ENCODE peak calls at places on chromosome 17, in eight cellular contexts. One of them, this sample, is unnamed.

GRCh38 chr17:78808106-78808635 is 26.1 kb upstream of the CYTH1 start:
- DNase-seq in GM04504: no peak
- DNase-seq in germinal center: no peak
- DNase-seq in cardiac fibroblast: peak
- DNase-seq in epithelial cell of prostate: no peak
- DNase-seq in mucosa of gallbladder: no peak
- DNase-seq in left cardiac atrium: no peak
- DNase-seq in AML-193: no peak
- DNase-seq in this sample: no peak

GRCh38 chr17:79935197-79935844 is 96.1 kb upstream of the CBX4 start:
- DNase-seq in epithelial cell of prostate: no peak
- DNase-seq in GM04504: no peak
- DNase-seq in mucosa of gallbladder: no peak
- DNase-seq in germinal center: no peak
- DNase-seq in left cardiac atrium: no peak
- DNase-seq in AML-193: no peak
- DNase-seq in cardiac fibroblast: no peak
- DNase-seq in this sample: no peak

GRCh38 chr17:34434065-34434464 is 71.0 kb upstream of the CCL1 start:
- DNase-seq in GM04504: no peak
- DNase-seq in mucosa of gallbladder: peak
- DNase-seq in AML-193: no peak
- DNase-seq in cardiac fibroblast: no peak
- DNase-seq in epithelial cell of prostate: peak
- DNase-seq in left cardiac atrium: no peak
- DNase-seq in germinal center: no peak
- DNase-seq in this sample: no peak

GRCh38 chr17:16977932-16978331 is 6.0 kb upstream of the TNFRSF13B start:
- DNase-seq in cardiac fibroblast: peak
- DNase-seq in AML-193: no peak
- DNase-seq in epithelial cell of prostate: no peak
- DNase-seq in left cardiac atrium: no peak
- DNase-seq in mucosa of gallbladder: no peak
- DNase-seq in GM04504: no peak
- DNase-seq in germinal center: no peak
- DNase-seq in this sample: no peak

GRCh38 chr17:80833952-80834895 is 157.4 kb upstream of the CHMP6 start:
- DNase-seq in epithelial cell of prostate: no peak
- DNase-seq in AML-193: no peak
- DNase-seq in germinal center: no peak
- DNase-seq in cardiac fibroblast: peak
- DNase-seq in GM04504: peak
- DNase-seq in mucosa of gallbladder: peak
- DNase-seq in left cardiac atrium: peak
- DNase-seq in this sample: no peak

GRCh38 chr17:80673152-80673920 is 128.7 kb downstream of the RPTOR start:
- DNase-seq in cardiac fibroblast: no peak
- DNase-seq in mucosa of gallbladder: no peak
- DNase-seq in GM04504: no peak
- DNase-seq in germinal center: no peak
- DNase-seq in epithelial cell of prostate: no peak
- DNase-seq in left cardiac atrium: no peak
- DNase-seq in AML-193: no peak
- DNase-seq in this sample: no peak

GRCh38 chr17:50128441-50129302 is 1.3 kb downstream of the SAMD14 start:
- DNase-seq in cardiac fibroblast: peak
- DNase-seq in left cardiac atrium: no peak
- DNase-seq in AML-193: no peak
- DNase-seq in germinal center: no peak
- DNase-seq in mucosa of gallbladder: no peak
- DNase-seq in epithelial cell of prostate: no peak
- DNase-seq in GM04504: no peak
- DNase-seq in this sample: no peak

GRCh38 chr17:55332296-55333041 is 67.7 kb downstream of the HLF start:
- DNase-seq in AML-193: no peak
- DNase-seq in germinal center: no peak
- DNase-seq in epithelial cell of prostate: no peak
- DNase-seq in GM04504: no peak
- DNase-seq in cardiac fibroblast: no peak
- DNase-seq in mucosa of gallbladder: no peak
- DNase-seq in left cardiac atrium: no peak
- DNase-seq in this sample: no peak

GRCh38 chr17:73595931-73596330 is 48.3 kb downstream of the SDK2 start:
- DNase-seq in epithelial cell of prostate: no peak
- DNase-seq in left cardiac atrium: no peak
- DNase-seq in GM04504: no peak
- DNase-seq in AML-193: no peak
- DNase-seq in germinal center: no peak
- DNase-seq in cardiac fibroblast: no peak
- DNase-seq in mucosa of gallbladder: no peak
- DNase-seq in this sample: no peak

GRCh38 chr17:13561606-13562270 is 40.0 kb downstream of the HS3ST3A1 start:
- DNase-seq in epithelial cell of prostate: no peak
- DNase-seq in AML-193: no peak
- DNase-seq in GM04504: no peak
- DNase-seq in cardiac fibroblast: no peak
- DNase-seq in left cardiac atrium: no peak
- DNase-seq in mucosa of gallbladder: peak
- DNase-seq in germinal center: no peak
- DNase-seq in this sample: no peak

GRCh38 chr17:57530508-57530907 is 214.6 kb downstream of the CCDC182 start:
- DNase-seq in epithelial cell of prostate: no peak
- DNase-seq in germinal center: no peak
- DNase-seq in cardiac fibroblast: no peak
- DNase-seq in GM04504: no peak
- DNase-seq in left cardiac atrium: no peak
- DNase-seq in AML-193: no peak
- DNase-seq in mucosa of gallbladder: no peak
- DNase-seq in this sample: no peak

GRCh38 chr17:42842286-42842685 is 2.1 kb upstream of the AOC2 start:
- DNase-seq in epithelial cell of prostate: no peak
- DNase-seq in cardiac fibroblast: no peak
- DNase-seq in germinal center: no peak
- DNase-seq in GM04504: no peak
- DNase-seq in mucosa of gallbladder: no peak
- DNase-seq in AML-193: no peak
- DNase-seq in left cardiac atrium: no peak
- DNase-seq in this sample: no peak

GRCh38 chr17:17710728-17711541 is 29.7 kb downstream of the RAI1 start:
- DNase-seq in epithelial cell of prostate: peak
- DNase-seq in GM04504: peak
- DNase-seq in germinal center: no peak
- DNase-seq in left cardiac atrium: peak
- DNase-seq in cardiac fibroblast: peak
- DNase-seq in AML-193: no peak
- DNase-seq in mucosa of gallbladder: peak
- DNase-seq in this sample: no peak

GRCh38 chr17:78020717-78021108 is 62.2 kb downstream of the TNRC6C start:
- DNase-seq in left cardiac atrium: no peak
- DNase-seq in GM04504: no peak
- DNase-seq in cardiac fibroblast: no peak
- DNase-seq in germinal center: no peak
- DNase-seq in AML-193: peak
- DNase-seq in epithelial cell of prostate: no peak
- DNase-seq in mucosa of gallbladder: no peak
- DNase-seq in this sample: no peak

GRCh38 chr17:80191192-80191591 is 21.4 kb downstream of the CARD14 start:
- DNase-seq in epithelial cell of prostate: no peak
- DNase-seq in germinal center: no peak
- DNase-seq in AML-193: no peak
- DNase-seq in GM04504: no peak
- DNase-seq in cardiac fibroblast: no peak
- DNase-seq in mucosa of gallbladder: no peak
- DNase-seq in left cardiac atrium: no peak
- DNase-seq in this sample: no peak

GRCh38 chr17:82080048-82080788 is 14.6 kb upstream of the DUS1L start:
- DNase-seq in mucosa of gallbladder: no peak
- DNase-seq in left cardiac atrium: no peak
- DNase-seq in germinal center: no peak
- DNase-seq in GM04504: no peak
- DNase-seq in cardiac fibroblast: no peak
- DNase-seq in AML-193: no peak
- DNase-seq in epithelial cell of prostate: no peak
- DNase-seq in this sample: no peak

GRCh38 chr17:80694992-80695912 is 150.6 kb downstream of the RPTOR start:
- DNase-seq in cardiac fibroblast: no peak
- DNase-seq in GM04504: no peak
- DNase-seq in AML-193: no peak
- DNase-seq in epithelial cell of prostate: no peak
- DNase-seq in germinal center: no peak
- DNase-seq in left cardiac atrium: no peak
- DNase-seq in mucosa of gallbladder: no peak
- DNase-seq in this sample: no peak

GRCh38 chr17:77686903-77687302 is 271.6 kb upstream of the TNRC6C start:
- DNase-seq in cardiac fibroblast: no peak
- DNase-seq in germinal center: no peak
- DNase-seq in mucosa of gallbladder: no peak
- DNase-seq in epithelial cell of prostate: no peak
- DNase-seq in AML-193: no peak
- DNase-seq in left cardiac atrium: no peak
- DNase-seq in GM04504: no peak
- DNase-seq in this sample: no peak

GRCh38 chr17:66143657-66144282 is 48.2 kb downstream of the CEP112 start:
- DNase-seq in epithelial cell of prostate: no peak
- DNase-seq in left cardiac atrium: no peak
- DNase-seq in germinal center: no peak
- DNase-seq in GM04504: no peak
- DNase-seq in mucosa of gallbladder: no peak
- DNase-seq in cardiac fibroblast: no peak
- DNase-seq in AML-193: no peak
- DNase-seq in this sample: no peak

GRCh38 chr17:48048321-48049140 is at the start of gene NFE2L1:
- DNase-seq in left cardiac atrium: peak
- DNase-seq in cardiac fibroblast: peak
- DNase-seq in mucosa of gallbladder: peak
- DNase-seq in GM04504: peak
- DNase-seq in epithelial cell of prostate: no peak
- DNase-seq in AML-193: peak
- DNase-seq in germinal center: peak
- DNase-seq in this sample: no peak

GRCh38 chr17:33021731-33022408 is 30.2 kb downstream of the SPACA3 start:
- DNase-seq in germinal center: no peak
- DNase-seq in epithelial cell of prostate: no peak
- DNase-seq in left cardiac atrium: no peak
- DNase-seq in GM04504: no peak
- DNase-seq in AML-193: no peak
- DNase-seq in mucosa of gallbladder: no peak
- DNase-seq in cardiac fibroblast: no peak
- DNase-seq in this sample: no peak

This sample was measured in KG1.